ENCODE peak calls at places on chromosomes 13 and 19, in ten cellular contexts. R, H, L, U, O, T, W, P, M and D are unnamed samples.

GRCh38 chr13:42190529-42190928 is 81.4 kb upstream of the AKAP11 start:
- DNase-seq in R (no peak), H (no peak), L (no peak), U (no peak), O (no peak), T (no peak), W (no peak), P (no peak), M (no peak), D (no peak)

GRCh38 chr19:40933025-40933424 is 51.0 kb upstream of the CYP2A7 start:
- DNase-seq in R (no peak), H (no peak), L (no peak), U (peak; percentile 35), O (no peak), T (no peak), W (no peak), P (no peak), M (no peak), D (no peak)

GRCh38 chr19:35797663-35798062 is 15.0 kb downstream of the PRODH2 start:
- DNase-seq in R (no peak), H (no peak), L (no peak), U (peak; percentile 51), O (no peak), T (no peak), W (no peak), P (no peak), M (no peak), D (no peak)

GRCh38 chr19:39996218-39996810 is 546 bp upstream of the ZNF546 start:
- DNase-seq in R (peak; percentile 77), H (no peak), L (no peak), U (no peak), O (no peak), T (no peak), W (peak; percentile 22), P (no peak), M (peak; percentile 70), D (peak; percentile 65)

GRCh38 chr13:74129500-74130144 is 4.6 kb downstream of the KLF12 start:
- DNase-seq in R (peak; percentile 27), H (no peak), L (peak; percentile 46), U (no peak), O (no peak), T (no peak), W (peak; percentile 67), P (peak; percentile 67), M (no peak), D (no peak)

GRCh38 chr13:89554801-89555200 is 1792.7 kb upstream of the MIR17HG start:
- DNase-seq in R (peak; percentile 10), H (no peak), L (no peak), U (no peak), O (no peak), T (no peak), W (no peak), P (no peak), M (no peak), D (peak; percentile 43)

GRCh38 chr19:10112037-10112751 is 701 bp downstream of the P2RY11 start:
- DNase-seq in R (no peak), H (no peak), L (peak; percentile 29), U (no peak), O (no peak), T (no peak), W (no peak), P (no peak), M (no peak), D (no peak)

GRCh38 chr13:43780666-43781065 is 6.1 kb downstream of the ENOX1 start:
- DNase-seq in R (no peak), H (no peak), L (no peak), U (no peak), O (no peak), T (no peak), W (no peak), P (no peak), M (no peak), D (no peak)

GRCh38 chr13:30985637-30986205 is 53.3 kb downstream of the TEX26 start:
- DNase-seq in R (peak; percentile 80), H (no peak), L (no peak), U (no peak), O (no peak), T (no peak), W (peak; percentile 58), P (no peak), M (peak; percentile 79), D (peak; percentile 65)

DNA sequence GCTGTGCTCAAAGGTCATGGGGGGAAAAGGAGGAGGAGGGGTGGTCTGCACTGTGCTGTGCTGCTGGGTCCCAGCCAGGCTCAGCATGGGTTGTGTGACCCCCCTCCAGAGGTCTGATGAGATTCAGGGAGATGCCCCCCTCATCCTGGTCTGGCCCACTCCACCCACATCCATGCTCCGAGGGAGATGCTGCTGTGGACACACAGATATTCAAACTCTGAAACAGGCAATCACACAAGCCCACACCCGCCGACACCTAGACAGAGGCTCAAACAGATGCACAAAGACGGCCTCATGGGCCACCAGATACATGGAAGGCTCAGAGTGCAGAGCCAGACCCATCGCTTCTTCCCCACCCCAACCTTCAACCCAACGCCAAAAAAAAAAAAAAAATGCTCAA is 37.8 kb upstream of the POU2F2 start:
- DNase-seq in R (no peak), H (no peak), L (no peak), U (no peak), O (no peak), T (no peak), W (no peak), P (no peak), M (no peak), D (no peak)
- H3K36me3 ChIP-seq in R (no peaks in the 10 kb centered on the region), H (no peaks in the 10 kb centered on the region), L (no peaks in the 10 kb centered on the region), U (no peaks in the 10 kb centered on the region), O (no peaks in the 10 kb centered on the region), T (no peaks in the 10 kb centered on the region), W (no peaks in the 10 kb centered on the region), P (no peaks in the 10 kb centered on the region), M (no peaks in the 10 kb centered on the region), D (no peaks in the 10 kb centered on the region)

DNA sequence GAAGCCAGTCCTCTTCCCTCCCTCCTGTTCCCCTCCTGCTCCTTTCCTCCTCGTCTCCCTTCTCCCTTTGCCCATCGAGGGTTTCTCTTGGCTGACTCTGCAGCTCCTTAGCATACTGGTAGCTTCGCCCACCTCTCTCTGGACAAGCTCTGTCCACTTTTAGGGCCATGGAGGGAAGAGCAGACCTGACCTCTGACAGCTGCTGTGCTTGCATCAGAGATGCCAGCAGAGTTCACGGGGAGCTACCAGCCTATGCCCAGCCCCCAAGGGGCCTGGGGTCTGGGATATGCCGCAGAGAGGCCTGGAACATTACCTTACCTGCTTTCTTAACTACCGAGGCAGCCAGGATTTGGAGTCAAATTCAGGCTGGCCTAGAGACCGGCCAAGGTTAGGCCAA is 19.7 kb downstream of the LYL1 start:
- DNase-seq in R (no peak), H (no peak), L (no peak), U (no peak), O (no peak), T (no peak), W (no peak), P (no peak), M (no peak), D (no peak)
- H3K36me3 ChIP-seq in R (peaks cover 29% of the 10 kb centered on the region), H (no peaks in the 10 kb centered on the region), L (no peaks in the 10 kb centered on the region), U (no peaks in the 10 kb centered on the region), O (peaks cover 7% of the 10 kb centered on the region), T (no peaks in the 10 kb centered on the region), W (peaks cover 5% of the 10 kb centered on the region), P (no peaks in the 10 kb centered on the region), M (peaks cover 51% of the 10 kb centered on the region), D (peaks cover 5% of the 10 kb centered on the region)

DNA sequence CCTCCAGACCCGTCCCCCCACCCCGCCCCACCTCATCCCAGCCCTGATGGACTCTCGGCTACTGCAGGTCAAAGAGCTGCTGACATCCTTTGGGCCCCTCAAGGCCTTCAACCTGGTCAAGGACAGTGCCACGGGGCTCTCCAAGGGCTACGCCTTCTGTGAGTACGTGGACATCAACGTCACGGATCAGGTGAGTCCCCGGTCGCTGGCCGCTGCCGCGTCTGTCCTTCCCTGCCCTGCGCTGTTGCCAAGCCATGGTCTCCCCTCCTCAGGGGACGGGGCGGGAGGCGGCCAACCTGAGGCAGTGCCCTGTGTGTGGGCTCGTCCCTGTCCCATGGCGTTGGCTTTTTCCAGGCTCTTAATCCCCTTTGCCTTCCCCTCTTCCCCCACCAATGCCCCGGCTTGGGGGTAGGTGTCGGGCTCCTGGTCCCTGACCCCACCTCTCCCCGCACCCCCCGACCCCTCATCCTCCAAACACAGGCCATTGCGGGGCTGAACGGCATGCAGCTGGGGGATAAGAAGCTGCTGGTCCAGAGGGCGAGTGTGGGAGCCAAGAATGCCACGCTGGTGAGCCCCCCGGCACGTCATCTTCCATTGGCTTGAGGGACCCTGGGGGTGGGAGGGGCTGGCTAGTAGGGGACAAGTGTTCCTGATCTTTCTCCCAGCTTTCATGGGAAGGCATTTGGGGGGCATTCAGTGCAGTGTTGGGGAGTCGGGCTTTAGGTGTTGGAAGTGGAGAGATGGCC is 6.2 kb upstream of the EPN1 start:
- DNase-seq in R (no peak), H (no peak), L (no peak), U (no peak), O (no peak), T (peak; percentile 67), W (no peak), P (no peak), M (no peak), D (no peak)
- H3K36me3 ChIP-seq in R (peaks cover 49% of the 10 kb centered on the region), H (peaks cover 45% of the 10 kb centered on the region), L (peaks cover 66% of the 10 kb centered on the region), U (no peaks in the 10 kb centered on the region), O (peaks cover 65% of the 10 kb centered on the region), T (peaks cover 59% of the 10 kb centered on the region), W (peaks cover 78% of the 10 kb centered on the region), P (peaks cover 21% of the 10 kb centered on the region), M (peaks cover 64% of the 10 kb centered on the region), D (peaks cover 42% of the 10 kb centered on the region)

GRCh38 chr13:111245781-111246384 is 74.6 kb upstream of the TEX29 start:
- DNase-seq in R (peak; percentile 72), H (no peak), L (no peak), U (no peak), O (no peak), T (no peak), W (no peak), P (no peak), M (peak; percentile 56), D (peak; percentile 52)
- H3K36me3 ChIP-seq in R (peaks cover 2% of the 10 kb centered on the region), H (peaks cover 14% of the 10 kb centered on the region), L (peaks cover 14% of the 10 kb centered on the region), U (peaks cover 9% of the 10 kb centered on the region), O (peaks cover 29% of the 10 kb centered on the region), T (peaks cover 9% of the 10 kb centered on the region), W (peaks cover 7% of the 10 kb centered on the region), P (no peaks in the 10 kb centered on the region), M (peaks cover 29% of the 10 kb centered on the region), D (peaks cover 3% of the 10 kb centered on the region)

GRCh38 chr19:17172624-17173345 is 42.4 kb upstream of the USE1 start:
- DNase-seq in R (no peak), H (no peak), L (no peak), U (no peak), O (no peak), T (no peak), W (no peak), P (no peak), M (no peak), D (no peak)
- H3K36me3 ChIP-seq in R (peaks cover 21% of the 10 kb centered on the region), H (peaks cover 34% of the 10 kb centered on the region), L (peaks cover 40% of the 10 kb centered on the region), U (no peaks in the 10 kb centered on the region), O (peaks cover 34% of the 10 kb centered on the region), T (peaks cover 27% of the 10 kb centered on the region), W (no peaks in the 10 kb centered on the region), P (peaks cover 9% of the 10 kb centered on the region), M (peaks cover 70% of the 10 kb centered on the region), D (peaks cover 24% of the 10 kb centered on the region)

GRCh38 chr19:15260939-15261338 is 28.7 kb upstream of the EPHX3 start:
- DNase-seq in R (no peak), H (no peak), L (no peak), U (peak; percentile 34), O (no peak), T (no peak), W (no peak), P (no peak), M (no peak), D (no peak)
- H3K36me3 ChIP-seq in R (peaks cover 49% of the 10 kb centered on the region), H (peaks cover 75% of the 10 kb centered on the region), L (peaks cover 76% of the 10 kb centered on the region), U (peaks cover 15% of the 10 kb centered on the region), O (peaks cover 84% of the 10 kb centered on the region), T (peaks cover 83% of the 10 kb centered on the region), W (peaks cover 94% of the 10 kb centered on the region), P (peaks cover 20% of the 10 kb centered on the region), M (peaks cover 83% of the 10 kb centered on the region), D (peaks cover 72% of the 10 kb centered on the region)